ENCODE peak calls at places on chromosomes 7 and 10, in eight cellular contexts. M, B, J, L, A, Z, Y and F are unnamed samples.

GRCh38 chr7:55070271-55070743 is 51.5 kb downstream of the EGFR start:
- DNase-seq in A (no peak), J (no peak), M (no peak), Z (no peak), Y (no peak), B (no peak), L (no peak), F (no peak)

GRCh38 chr7:104040666-104041065 is 51.2 kb upstream of the RELN start:
- DNase-seq in B (peak), Z (no peak), A (no peak), J (no peak), M (no peak), L (no peak), Y (no peak), F (no peak)

GRCh38 chr7:20306499-20306946 is 24.2 kb upstream of the ITGB8 start:
- DNase-seq in J (no peak), Y (no peak), Z (no peak), B (no peak), M (no peak), L (no peak), A (no peak), F (no peak)

GRCh38 chr7:74289660-74290589 is 718 bp downstream of the CLIP2 start:
- DNase-seq in M (peak), L (no peak), Y (peak), B (no peak), Z (no peak), A (no peak), J (peak), F (peak)

GRCh38 chr7:35799846-35800717 is 775 bp upstream of the SEPTIN7 start:
- DNase-seq in Z (no peak), A (peak), L (peak), Y (peak), J (peak), M (peak), B (peak), F (peak)

GRCh38 chr7:21946228-21946709 is 570 bp upstream of the CDCA7L start:
- DNase-seq in L (no peak), B (no peak), A (no peak), J (no peak), M (no peak), Z (no peak), Y (no peak), F (no peak)

GRCh38 chr10:128263891-128264688 is 137.9 kb upstream of the MKI67 start:
- DNase-seq in M (peak), L (peak), Y (peak), J (peak), Z (peak), B (peak), A (peak), F (peak)

GRCh38 chr10:36717118-36717517 is 408.3 kb upstream of the ANKRD30A start:
- DNase-seq in B (no peak), L (no peak), Z (no peak), Y (no peak), M (no peak), J (no peak), A (no peak), F (no peak)

GRCh38 chr7:33805630-33806233 is 99.6 kb upstream of the BMPER start:
- DNase-seq in B (no peak), L (no peak), J (no peak), Y (no peak), A (no peak), Z (no peak), M (no peak), F (peak)

GRCh38 chr10:99540673-99541531 is 8.2 kb downstream of the NKX2-3 start:
- DNase-seq in L (no peak), A (no peak), Z (no peak), Y (no peak), B (peak), J (no peak), M (peak), F (no peak)

GRCh38 chr7:134886353-134887057 is 99.8 kb upstream of the AGBL3 start:
- DNase-seq in Y (no peak), L (no peak), A (no peak), M (no peak), Z (no peak), J (peak), B (no peak), F (peak)

GRCh38 chr10:15097011-15097812 is at the start of gene RPP38:
- DNase-seq in A (peak), Z (peak), L (peak), Y (peak), B (peak), J (peak), M (peak), F (peak)

GRCh38 chr7:89839329-89839728 is 314.9 kb upstream of the STEAP1 start:
- DNase-seq in L (no peak), M (no peak), Z (no peak), A (no peak), J (no peak), B (no peak), Y (no peak), F (no peak)

GRCh38 chr7:158407581-158408331 is 179.9 kb downstream of the PTPRN2 start:
- DNase-seq in Y (no peak), B (peak), J (no peak), A (peak), L (peak), Z (no peak), M (no peak), F (peak)

GRCh38 chr7:117312593-117312992 is 10.3 kb downstream of the WNT2 start:
- DNase-seq in M (no peak), Z (no peak), Y (no peak), J (no peak), A (no peak), B (no peak), L (no peak), F (peak)

GRCh38 chr7:145692237-145692950 is 424.2 kb upstream of the CNTNAP2 start:
- DNase-seq in L (no peak), Y (no peak), M (no peak), A (no peak), Z (no peak), J (peak), B (no peak), F (no peak)

GRCh38 chr10:44261296-44261695 is 123.6 kb downstream of the CXCL12 start:
- DNase-seq in Z (no peak), Y (no peak), B (no peak), J (peak), M (no peak), L (no peak), A (no peak), F (peak)

GRCh38 chr10:89915970-89916369 is 214.6 kb downstream of the KIF20B start:
- DNase-seq in Z (no peak), L (no peak), J (no peak), M (no peak), A (no peak), B (no peak), Y (no peak), F (no peak)

GRCh38 chr7:20721086-20721485 is 65.6 kb downstream of the SP8 start:
- DNase-seq in A (no peak), Z (no peak), L (no peak), Y (no peak), B (no peak), M (no peak), J (no peak), F (no peak)

GRCh38 chr7:29951206-29951605 is 38.4 kb downstream of the SCRN1 start:
- DNase-seq in J (no peak), A (no peak), Y (no peak), B (no peak), L (no peak), Z (no peak), M (no peak), F (no peak)

GRCh38 chr7:134141868-134142264 is 14.7 kb downstream of the LRGUK start:
- DNase-seq in Y (no peak), J (no peak), L (no peak), Z (no peak), A (no peak), M (no peak), B (no peak), F (no peak)

GRCh38 chr7:131106681-131107342 is 220.9 kb upstream of the MKLN1 start:
- DNase-seq in Z (peak), J (peak), L (no peak), M (peak), Y (peak), A (no peak), B (peak), F (peak)

GRCh38 chr7:12770227-12770975 is 83.0 kb downstream of the ARL4A start:
- DNase-seq in J (peak), Z (no peak), M (no peak), B (no peak), Y (no peak), L (no peak), A (no peak), F (no peak)

GRCh38 chr10:121152935-121153334 is 301.8 kb downstream of the WDR11 start:
- DNase-seq in M (no peak), J (no peak), Y (no peak), B (no peak), A (no peak), Z (no peak), L (no peak), F (no peak)